ENCODE peak calls at places on chromosomes 5 and 9, in six cellular contexts. D, U, K, M, N and A are unnamed samples.

GRCh38 chr5:103258957-103259704 is 568 bp downstream of the MACIR start:
- DNase-seq in D (peak; percentile 83), U (peak; percentile 10), K (peak; percentile 81), M (no peak), N (peak; percentile 80), A (peak; percentile 85)

GRCh38 chr9:93669116-93669957 is 93.0 kb downstream of the PHF2 start:
- DNase-seq in D (no peak), U (no peak), K (no peak), M (no peak), N (no peak), A (no peak)

GRCh38 chr9:77854916-77855314 is 176.7 kb downstream of the GNAQ start:
- DNase-seq in D (no peak), U (no peak), K (no peak), M (no peak), N (no peak), A (no peak)

GRCh38 chr5:73327908-73328455 is 120.6 kb downstream of the FOXD1 start:
- DNase-seq in D (no peak), U (peak; percentile 74), K (no peak), M (peak; percentile 9), N (no peak), A (no peak)

GRCh38 chr5:1523793-1524480 is at the start of gene LPCAT1:
- DNase-seq in D (peak; percentile 91), U (no peak), K (peak; percentile 70), M (peak; percentile 63), N (peak; percentile 85), A (peak; percentile 86)

GRCh38 chr9:130240410-130241197 is 25.0 kb upstream of the HMCN2 start:
- DNase-seq in D (peak; percentile 70), U (peak; percentile 74), K (peak; percentile 78), M (peak; percentile 82), N (peak; percentile 62), A (no peak)

GRCh38 chr9:83142389-83142788 is 79.4 kb upstream of the RASEF start:
- DNase-seq in D (no peak), U (no peak), K (no peak), M (no peak), N (no peak), A (no peak)

GRCh38 chr5:122259995-122260394 is 52.0 kb upstream of the SNCAIP start:
- DNase-seq in D (no peak), U (peak; percentile 80), K (peak; percentile 45), M (peak; percentile 82), N (no peak), A (no peak)

GRCh38 chr9:131067625-131068024 is 28.7 kb upstream of the AIF1L start:
- DNase-seq in D (no peak), U (no peak), K (no peak), M (no peak), N (no peak), A (no peak)

GRCh38 chr5:43400082-43400481 is 12.1 kb downstream of the CCL28 start:
- DNase-seq in D (no peak), U (peak; percentile 40), K (no peak), M (peak; percentile 54), N (no peak), A (no peak)

GRCh38 chr9:87069690-87070089 is 122.4 kb upstream of the GAS1 start:
- DNase-seq in D (no peak), U (no peak), K (no peak), M (peak; percentile 39), N (no peak), A (no peak)

GRCh38 chr5:14718778-14719177 is 54.3 kb downstream of the OTULIN start:
- DNase-seq in D (no peak), U (no peak), K (no peak), M (no peak), N (no peak), A (no peak)

GRCh38 chr5:176619569-176620332 is 9.8 kb upstream of the GPRIN1 start:
- DNase-seq in D (no peak), U (no peak), K (no peak), M (no peak), N (no peak), A (no peak)

GRCh38 chr9:136858844-136859757 is 7.0 kb downstream of the MAMDC4 start:
- DNase-seq in D (no peak), U (no peak), K (peak; percentile 50), M (peak; percentile 60), N (no peak), A (peak; percentile 13)

GRCh38 chr9:111630182-111631070 is 708 bp upstream of the DNAJC25 start:
- DNase-seq in D (no peak), U (no peak), K (no peak), M (no peak), N (no peak), A (no peak)

GRCh38 chr9:36959681-36960574 is 74.1 kb downstream of the PAX5 start:
- DNase-seq in D (no peak), U (peak; percentile 17), K (no peak), M (no peak), N (no peak), A (no peak)

GRCh38 chr9:18060304-18060934 is 413.5 kb upstream of the ADAMTSL1 start:
- DNase-seq in D (peak; percentile 5), U (peak; percentile 81), K (no peak), M (no peak), N (no peak), A (no peak)

GRCh38 chr9:97390791-97391406 is 21.0 kb upstream of the TDRD7 start:
- DNase-seq in D (no peak), U (no peak), K (no peak), M (no peak), N (no peak), A (no peak)

GRCh38 chr9:105912868-105913516 is 218.7 kb downstream of the TMEM38B start:
- DNase-seq in D (no peak), U (peak; percentile 97), K (peak; percentile 28), M (no peak), N (no peak), A (no peak)

GRCh38 chr9:124574944-124575343 is 67.7 kb upstream of the NR5A1 start:
- DNase-seq in D (no peak), U (peak; percentile 91), K (peak; percentile 20), M (peak; percentile 22), N (peak; percentile 19), A (no peak)

GRCh38 chr5:68436686-68437520 is 221.3 kb downstream of the PIK3R1 start:
- DNase-seq in D (no peak), U (no peak), K (no peak), M (no peak), N (no peak), A (no peak)

GRCh38 chr5:133390416-133391155 is 221.8 kb downstream of the FSTL4 start:
- DNase-seq in D (no peak), U (no peak), K (no peak), M (no peak), N (no peak), A (no peak)

GRCh38 chr5:111670826-111671492 is 86.0 kb downstream of the NREP start:
- DNase-seq in D (no peak), U (peak; percentile 99), K (no peak), M (no peak), N (no peak), A (no peak)

GRCh38 chr9:125066839-125067619 is 76.3 kb downstream of the SCAI start:
- DNase-seq in D (no peak), U (no peak), K (no peak), M (peak; percentile 64), N (no peak), A (no peak)

GRCh38 chr5:10243660-10244240 is 5.9 kb downstream of the ATPSCKMT start:
- DNase-seq in D (no peak), U (peak; percentile 63), K (no peak), M (no peak), N (no peak), A (no peak)

GRCh38 chr9:115164511-115164974 is 46.6 kb upstream of the TNC start:
- DNase-seq in D (no peak), U (peak; percentile 30), K (no peak), M (peak; percentile 65), N (no peak), A (no peak)

GRCh38 chr5:142245776-142246175 is 79.0 kb downstream of the SPRY4 start:
- DNase-seq in D (no peak), U (peak; percentile 50), K (no peak), M (no peak), N (no peak), A (no peak)

GRCh38 chr5:14983666-14984441 is 112.3 kb upstream of the ANKH start:
- DNase-seq in D (no peak), U (no peak), K (no peak), M (no peak), N (peak; percentile 33), A (no peak)

GRCh38 chr5:139904566-139905400 is 109.2 kb downstream of the PSD2 start:
- DNase-seq in D (no peak), U (no peak), K (no peak), M (no peak), N (no peak), A (no peak)

GRCh38 chr5:30401479-30402058 is 791.9 kb upstream of the CDH6 start:
- DNase-seq in D (peak; percentile 0), U (peak; percentile 57), K (peak; percentile 38), M (peak; percentile 57), N (no peak), A (no peak)

GRCh38 chr5:52789867-52790266 is 2.2 kb downstream of the ITGA1 start:
- DNase-seq in D (no peak), U (no peak), K (no peak), M (no peak), N (no peak), A (no peak)
- H3K4me3 ChIP-seq in D (no peak overlapping the region), U (no peak overlapping the region), K (no peak overlapping the region), M (no peak overlapping the region), N (no peak overlapping the region), A (no peak overlapping the region)

GRCh38 chr5:57207681-57208080 is 33.8 kb downstream of the GPBP1 start:
- DNase-seq in D (no peak), U (no peak), K (no peak), M (no peak), N (no peak), A (no peak)
- H3K4me3 ChIP-seq in D (no peak overlapping the region), U (no peak overlapping the region), K (no peak overlapping the region), M (no peak overlapping the region), N (no peak overlapping the region), A (no peak overlapping the region)

GRCh38 chr9:34652608-34653007 is 623 bp downstream of the IL11RA start:
- DNase-seq in D (no peak), U (no peak), K (no peak), M (peak; percentile 21), N (no peak), A (no peak)
- H3K4me3 ChIP-seq in D (peak overlapping the region; percentile 25), U (peak overlapping the region; percentile 15), K (peak overlapping the region; percentile 37), M (peak overlapping the region; percentile 63), N (no peak overlapping the region), A (no peak overlapping the region)

GRCh38 chr5:35248843-35249780 is 18.8 kb upstream of the PRLR start:
- DNase-seq in D (peak; percentile 36), U (no peak), K (no peak), M (no peak), N (no peak), A (no peak)
- H3K4me3 ChIP-seq in D (no peak overlapping the region), U (no peak overlapping the region), K (peak overlapping the region; percentile 33), M (no peak overlapping the region), N (peak overlapping the region; percentile 16), A (no peak overlapping the region)

GRCh38 chr5:35046754-35047153 is 995 bp downstream of the AGXT2 start:
- DNase-seq in D (no peak), U (peak; percentile 35), K (no peak), M (peak; percentile 93), N (no peak), A (no peak)

GRCh38 chr5:35050541-35051126 is 2.9 kb upstream of the AGXT2 start:
- DNase-seq in D (no peak), U (no peak), K (no peak), M (no peak), N (no peak), A (no peak)

GRCh38 chr5:35048910-35049309 is 1.2 kb upstream of the AGXT2 start:
- DNase-seq in D (no peak), U (no peak), K (no peak), M (no peak), N (no peak), A (no peak)

GRCh38 chr5:35047785-35048404 is at the start of gene AGXT2:
- DNase-seq in D (no peak), U (no peak), K (no peak), M (no peak), N (no peak), A (no peak)
- H3K4me3 ChIP-seq in D (no peak within 1 kb of the TSS), U (no peak within 1 kb of the TSS), K (no peak within 1 kb of the TSS), M (no peak within 1 kb of the TSS), N (no peak within 1 kb of the TSS), A (no peak within 1 kb of the TSS)